ENCODE peak calls at places on chromosomes 6 and 20, in four cellular contexts. One of them, this sample, is unnamed.

GRCh38 chr6:94658929-94659328 is 918.4 kb upstream of the MANEA start:
- DNase-seq in Kasumi-1: no peak
- DNase-seq in AML-193: no peak
- DNase-seq in stomach: no peak
- DNase-seq in this sample: no peak

GRCh38 chr6:67933278-67933677 is 701.8 kb upstream of the ADGRB3 start:
- DNase-seq in Kasumi-1: peak
- DNase-seq in AML-193: no peak
- DNase-seq in stomach: no peak
- DNase-seq in this sample: peak

GRCh38 chr6:158909938-158910337 is 90.1 kb downstream of the RSPH3 start:
- DNase-seq in Kasumi-1: no peak
- DNase-seq in AML-193: no peak
- DNase-seq in stomach: no peak
- DNase-seq in this sample: peak

GRCh38 chr6:169786349-169786748 is 34.9 kb downstream of the ERMARD start:
- DNase-seq in Kasumi-1: no peak
- DNase-seq in AML-193: no peak
- DNase-seq in stomach: no peak
- DNase-seq in this sample: no peak

GRCh38 chr6:5729813-5730212 is 276.9 kb downstream of the NRN1 start:
- DNase-seq in Kasumi-1: no peak
- DNase-seq in AML-193: no peak
- DNase-seq in stomach: no peak
- DNase-seq in this sample: no peak

GRCh38 chr20:7723284-7723683 is 217.0 kb downstream of the HAO1 start:
- DNase-seq in Kasumi-1: no peak
- DNase-seq in AML-193: no peak
- DNase-seq in stomach: no peak
- DNase-seq in this sample: no peak

GRCh38 chr6:109455161-109455501 is 441 bp downstream of the MICAL1 start:
- DNase-seq in Kasumi-1: peak
- DNase-seq in AML-193: peak
- DNase-seq in stomach: no peak
- DNase-seq in this sample: no peak

GRCh38 chr6:163446529-163446928 is 32.0 kb downstream of the QKI start:
- DNase-seq in Kasumi-1: no peak
- DNase-seq in AML-193: no peak
- DNase-seq in stomach: no peak
- DNase-seq in this sample: no peak